ENCODE peak calls at places on chromosome X, in five cellular contexts. H is HCT116; R is upper lobe of left lung; M is right cardiac atrium; C is activated CD8-positive, alpha-beta T cell treated with anti-CD3 and anti-CD28 coated beads, Interleukin-2, amount 10 ng/mL, durations not matched to agents 7 days and 5 days. J is an unnamed sample.

GRCh38 chrX:19334945-19335626 is 8.6 kb upstream of the PDHA1 start:
- ATAC-seq in H (peak), C (no peak), R (no peak), M (no peak), J (no peak)

GRCh38 chrX:132948648-132949260 is 9.7 kb downstream of the HS6ST2 start:
- ATAC-seq in M (no peak), R (no peak), C (no peak), H (peak), J (no peak)

GRCh38 chrX:17527135-17527701 is 152.2 kb downstream of the NHS start:
- ATAC-seq in H (no peak), C (no peak), M (peak), R (peak), J (peak)

GRCh38 chrX:137427813-137428212 is 138.1 kb upstream of the ZIC3 start:
- ATAC-seq in R (peak), H (no peak), M (no peak), C (no peak), J (peak)

GRCh38 chrX:153477039-153477438 is 6.7 kb upstream of the HAUS7 start:
- ATAC-seq in R (peak), C (no peak), M (peak), H (no peak), J (peak)

GRCh38 chrX:123665197-123665596 is 67.7 kb downstream of the THOC2 start:
- ATAC-seq in R (no peak), M (no peak), H (peak), C (no peak), J (no peak)

GRCh38 chrX:19955306-19955705 is 35.6 kb downstream of the BCLAF3 start:
- ATAC-seq in R (no peak), H (no peak), C (no peak), M (no peak), J (no peak)

GRCh38 chrX:39556056-39556455 is 541.7 kb downstream of the BCOR start:
- ATAC-seq in R (no peak), H (no peak), M (no peak), C (no peak), J (no peak)

GRCh38 chrX:24659106-24659505 is 12.0 kb upstream of the PCYT1B start:
- ATAC-seq in H (no peak), M (no peak), C (no peak), R (no peak), J (no peak)

GRCh38 chrX:155768036-155768769 is 112.9 kb upstream of the VAMP7 start:
- ATAC-seq in H (no peak), R (peak), M (peak), C (no peak), J (no peak)

J was measured in gastroesophageal sphincter.